ENCODE peak calls at places on chromosomes 4 and X, in ten cellular contexts. One of them, this sample, is unnamed.

GRCh38 chr4:109169160-109169559 is 133.3 kb downstream of the COL25A1 start:
- DNase-seq in stimulated activated CD4-positive, alpha-beta T cell treated with anti-CD3 and anti-CD28 coated beads, TNF-alpha, amount 100 ng/mL, for 1 hour: no peak
- DNase-seq in activated T-helper 1 cell treated with anti-CD3 and anti-CD28 coated beads, Interleukin-2, amount 50 U/mL, for 16 hours: no peak
- DNase-seq in activated naive CD8-positive, alpha-beta T cell treated with anti-CD3 and anti-CD28 coated beads, Interleukin-2, amount 50 U/mL, for 16 hours: no peak
- DNase-seq in A549: no peak
- DNase-seq in brain microvascular endothelial cell: no peak
- DNase-seq in NCI-H1694 treated with DMSO at 0.1 percent for 48 hours: no peak
- DNase-seq in upper lobe of right lung: no peak
- DNase-seq in NCI-H345: no peak
- DNase-seq in tibial artery: no peak
- DNase-seq in this sample: no peak

GRCh38 chrX:37454537-37455285 is 105.5 kb downstream of the PRRG1 start:
- DNase-seq in tibial artery: no peak
- DNase-seq in NCI-H345: no peak
- DNase-seq in NCI-H1694 treated with DMSO at 0.1 percent for 48 hours: no peak
- DNase-seq in brain microvascular endothelial cell: peak; percentile 11
- DNase-seq in activated T-helper 1 cell treated with anti-CD3 and anti-CD28 coated beads, Interleukin-2, amount 50 U/mL, for 16 hours: no peak
- DNase-seq in A549: peak; percentile 33
- DNase-seq in activated naive CD8-positive, alpha-beta T cell treated with anti-CD3 and anti-CD28 coated beads, Interleukin-2, amount 50 U/mL, for 16 hours: no peak
- DNase-seq in upper lobe of right lung: no peak
- DNase-seq in stimulated activated CD4-positive, alpha-beta T cell treated with anti-CD3 and anti-CD28 coated beads, TNF-alpha, amount 100 ng/mL, for 1 hour: no peak
- DNase-seq in this sample: no peak

GRCh38 chr4:84035568-84035967 is 463.5 kb downstream of the NKX6-1 start:
- DNase-seq in A549: no peak
- DNase-seq in NCI-H1694 treated with DMSO at 0.1 percent for 48 hours: no peak
- DNase-seq in stimulated activated CD4-positive, alpha-beta T cell treated with anti-CD3 and anti-CD28 coated beads, TNF-alpha, amount 100 ng/mL, for 1 hour: no peak
- DNase-seq in activated naive CD8-positive, alpha-beta T cell treated with anti-CD3 and anti-CD28 coated beads, Interleukin-2, amount 50 U/mL, for 16 hours: no peak
- DNase-seq in brain microvascular endothelial cell: no peak
- DNase-seq in NCI-H345: no peak
- DNase-seq in activated T-helper 1 cell treated with anti-CD3 and anti-CD28 coated beads, Interleukin-2, amount 50 U/mL, for 16 hours: no peak
- DNase-seq in upper lobe of right lung: no peak
- DNase-seq in tibial artery: no peak
- DNase-seq in this sample: no peak

GRCh38 chrX:119981286-119982070 is 37.9 kb upstream of the NKAP start:
- DNase-seq in NCI-H345: peak; percentile 28
- DNase-seq in brain microvascular endothelial cell: peak; percentile 9
- DNase-seq in NCI-H1694 treated with DMSO at 0.1 percent for 48 hours: peak; percentile 22
- DNase-seq in tibial artery: no peak
- DNase-seq in activated T-helper 1 cell treated with anti-CD3 and anti-CD28 coated beads, Interleukin-2, amount 50 U/mL, for 16 hours: no peak
- DNase-seq in upper lobe of right lung: no peak
- DNase-seq in stimulated activated CD4-positive, alpha-beta T cell treated with anti-CD3 and anti-CD28 coated beads, TNF-alpha, amount 100 ng/mL, for 1 hour: no peak
- DNase-seq in activated naive CD8-positive, alpha-beta T cell treated with anti-CD3 and anti-CD28 coated beads, Interleukin-2, amount 50 U/mL, for 16 hours: no peak
- DNase-seq in A549: peak; percentile 47
- DNase-seq in this sample: no peak

GRCh38 chr4:3112979-3113469 is 38.5 kb downstream of the HTT start:
- DNase-seq in tibial artery: no peak
- DNase-seq in stimulated activated CD4-positive, alpha-beta T cell treated with anti-CD3 and anti-CD28 coated beads, TNF-alpha, amount 100 ng/mL, for 1 hour: no peak
- DNase-seq in A549: no peak
- DNase-seq in upper lobe of right lung: no peak
- DNase-seq in activated T-helper 1 cell treated with anti-CD3 and anti-CD28 coated beads, Interleukin-2, amount 50 U/mL, for 16 hours: no peak
- DNase-seq in brain microvascular endothelial cell: no peak
- DNase-seq in NCI-H345: no peak
- DNase-seq in NCI-H1694 treated with DMSO at 0.1 percent for 48 hours: no peak
- DNase-seq in activated naive CD8-positive, alpha-beta T cell treated with anti-CD3 and anti-CD28 coated beads, Interleukin-2, amount 50 U/mL, for 16 hours: no peak
- DNase-seq in this sample: no peak

GRCh38 chrX:24341795-24342194 is 18.6 kb upstream of the SUPT20HL1 start:
- DNase-seq in NCI-H345: no peak
- DNase-seq in brain microvascular endothelial cell: peak; percentile 60
- DNase-seq in upper lobe of right lung: no peak
- DNase-seq in stimulated activated CD4-positive, alpha-beta T cell treated with anti-CD3 and anti-CD28 coated beads, TNF-alpha, amount 100 ng/mL, for 1 hour: no peak
- DNase-seq in activated naive CD8-positive, alpha-beta T cell treated with anti-CD3 and anti-CD28 coated beads, Interleukin-2, amount 50 U/mL, for 16 hours: no peak
- DNase-seq in tibial artery: no peak
- DNase-seq in A549: no peak
- DNase-seq in NCI-H1694 treated with DMSO at 0.1 percent for 48 hours: no peak
- DNase-seq in activated T-helper 1 cell treated with anti-CD3 and anti-CD28 coated beads, Interleukin-2, amount 50 U/mL, for 16 hours: no peak
- DNase-seq in this sample: no peak

GRCh38 chrX:18897611-18898010 is 86.3 kb downstream of the PHKA2 start:
- DNase-seq in NCI-H1694 treated with DMSO at 0.1 percent for 48 hours: no peak
- DNase-seq in activated naive CD8-positive, alpha-beta T cell treated with anti-CD3 and anti-CD28 coated beads, Interleukin-2, amount 50 U/mL, for 16 hours: no peak
- DNase-seq in activated T-helper 1 cell treated with anti-CD3 and anti-CD28 coated beads, Interleukin-2, amount 50 U/mL, for 16 hours: no peak
- DNase-seq in A549: no peak
- DNase-seq in NCI-H345: no peak
- DNase-seq in upper lobe of right lung: no peak
- DNase-seq in stimulated activated CD4-positive, alpha-beta T cell treated with anti-CD3 and anti-CD28 coated beads, TNF-alpha, amount 100 ng/mL, for 1 hour: no peak
- DNase-seq in tibial artery: no peak
- DNase-seq in brain microvascular endothelial cell: no peak
- DNase-seq in this sample: no peak

GRCh38 chrX:119880552-119881437 is 9.2 kb downstream of the NDUFA1 start:
- DNase-seq in activated naive CD8-positive, alpha-beta T cell treated with anti-CD3 and anti-CD28 coated beads, Interleukin-2, amount 50 U/mL, for 16 hours: no peak
- DNase-seq in tibial artery: no peak
- DNase-seq in activated T-helper 1 cell treated with anti-CD3 and anti-CD28 coated beads, Interleukin-2, amount 50 U/mL, for 16 hours: no peak
- DNase-seq in A549: peak; percentile 70
- DNase-seq in NCI-H1694 treated with DMSO at 0.1 percent for 48 hours: peak; percentile 44
- DNase-seq in NCI-H345: peak; percentile 27
- DNase-seq in stimulated activated CD4-positive, alpha-beta T cell treated with anti-CD3 and anti-CD28 coated beads, TNF-alpha, amount 100 ng/mL, for 1 hour: no peak
- DNase-seq in upper lobe of right lung: no peak
- DNase-seq in brain microvascular endothelial cell: peak; percentile 55
- DNase-seq in this sample: no peak

GRCh38 chr4:30495261-30496050 is 224.7 kb upstream of the PCDH7 start:
- DNase-seq in A549: no peak
- DNase-seq in activated T-helper 1 cell treated with anti-CD3 and anti-CD28 coated beads, Interleukin-2, amount 50 U/mL, for 16 hours: no peak
- DNase-seq in NCI-H345: no peak
- DNase-seq in NCI-H1694 treated with DMSO at 0.1 percent for 48 hours: no peak
- DNase-seq in activated naive CD8-positive, alpha-beta T cell treated with anti-CD3 and anti-CD28 coated beads, Interleukin-2, amount 50 U/mL, for 16 hours: no peak
- DNase-seq in tibial artery: no peak
- DNase-seq in upper lobe of right lung: no peak
- DNase-seq in brain microvascular endothelial cell: no peak
- DNase-seq in stimulated activated CD4-positive, alpha-beta T cell treated with anti-CD3 and anti-CD28 coated beads, TNF-alpha, amount 100 ng/mL, for 1 hour: no peak
- DNase-seq in this sample: no peak

GRCh38 chrX:44264936-44265335 is 78.5 kb downstream of the EFHC2 start:
- DNase-seq in brain microvascular endothelial cell: no peak
- DNase-seq in NCI-H345: no peak
- DNase-seq in activated naive CD8-positive, alpha-beta T cell treated with anti-CD3 and anti-CD28 coated beads, Interleukin-2, amount 50 U/mL, for 16 hours: no peak
- DNase-seq in upper lobe of right lung: no peak
- DNase-seq in NCI-H1694 treated with DMSO at 0.1 percent for 48 hours: no peak
- DNase-seq in stimulated activated CD4-positive, alpha-beta T cell treated with anti-CD3 and anti-CD28 coated beads, TNF-alpha, amount 100 ng/mL, for 1 hour: no peak
- DNase-seq in activated T-helper 1 cell treated with anti-CD3 and anti-CD28 coated beads, Interleukin-2, amount 50 U/mL, for 16 hours: no peak
- DNase-seq in tibial artery: no peak
- DNase-seq in A549: no peak
- DNase-seq in this sample: no peak

GRCh38 chr4:62018537-62018936 is 818.4 kb downstream of the ADGRL3 start:
- DNase-seq in brain microvascular endothelial cell: no peak
- DNase-seq in activated T-helper 1 cell treated with anti-CD3 and anti-CD28 coated beads, Interleukin-2, amount 50 U/mL, for 16 hours: no peak
- DNase-seq in NCI-H345: no peak
- DNase-seq in upper lobe of right lung: no peak
- DNase-seq in A549: no peak
- DNase-seq in stimulated activated CD4-positive, alpha-beta T cell treated with anti-CD3 and anti-CD28 coated beads, TNF-alpha, amount 100 ng/mL, for 1 hour: no peak
- DNase-seq in NCI-H1694 treated with DMSO at 0.1 percent for 48 hours: no peak
- DNase-seq in activated naive CD8-positive, alpha-beta T cell treated with anti-CD3 and anti-CD28 coated beads, Interleukin-2, amount 50 U/mL, for 16 hours: no peak
- DNase-seq in tibial artery: no peak
- DNase-seq in this sample: no peak

GRCh38 chr4:130722370-130722769 is 1626.4 kb downstream of the C4orf33 start:
- DNase-seq in activated naive CD8-positive, alpha-beta T cell treated with anti-CD3 and anti-CD28 coated beads, Interleukin-2, amount 50 U/mL, for 16 hours: no peak
- DNase-seq in A549: peak; percentile 6
- DNase-seq in activated T-helper 1 cell treated with anti-CD3 and anti-CD28 coated beads, Interleukin-2, amount 50 U/mL, for 16 hours: no peak
- DNase-seq in brain microvascular endothelial cell: no peak
- DNase-seq in tibial artery: no peak
- DNase-seq in stimulated activated CD4-positive, alpha-beta T cell treated with anti-CD3 and anti-CD28 coated beads, TNF-alpha, amount 100 ng/mL, for 1 hour: no peak
- DNase-seq in upper lobe of right lung: no peak
- DNase-seq in NCI-H345: no peak
- DNase-seq in NCI-H1694 treated with DMSO at 0.1 percent for 48 hours: no peak
- DNase-seq in this sample: no peak

GRCh38 chrX:38513087-38513742 is 48.1 kb upstream of the TSPAN7 start:
- DNase-seq in activated T-helper 1 cell treated with anti-CD3 and anti-CD28 coated beads, Interleukin-2, amount 50 U/mL, for 16 hours: no peak
- DNase-seq in stimulated activated CD4-positive, alpha-beta T cell treated with anti-CD3 and anti-CD28 coated beads, TNF-alpha, amount 100 ng/mL, for 1 hour: no peak
- DNase-seq in tibial artery: no peak
- DNase-seq in NCI-H345: no peak
- DNase-seq in NCI-H1694 treated with DMSO at 0.1 percent for 48 hours: peak; percentile 85
- DNase-seq in upper lobe of right lung: no peak
- DNase-seq in A549: peak; percentile 3
- DNase-seq in brain microvascular endothelial cell: no peak
- DNase-seq in activated naive CD8-positive, alpha-beta T cell treated with anti-CD3 and anti-CD28 coated beads, Interleukin-2, amount 50 U/mL, for 16 hours: no peak
- DNase-seq in this sample: no peak

GRCh38 chrX:11791090-11791489 is 33.1 kb downstream of the MSL3 start:
- DNase-seq in activated naive CD8-positive, alpha-beta T cell treated with anti-CD3 and anti-CD28 coated beads, Interleukin-2, amount 50 U/mL, for 16 hours: no peak
- DNase-seq in activated T-helper 1 cell treated with anti-CD3 and anti-CD28 coated beads, Interleukin-2, amount 50 U/mL, for 16 hours: no peak
- DNase-seq in brain microvascular endothelial cell: no peak
- DNase-seq in A549: peak; percentile 6
- DNase-seq in upper lobe of right lung: no peak
- DNase-seq in NCI-H345: no peak
- DNase-seq in stimulated activated CD4-positive, alpha-beta T cell treated with anti-CD3 and anti-CD28 coated beads, TNF-alpha, amount 100 ng/mL, for 1 hour: no peak
- DNase-seq in NCI-H1694 treated with DMSO at 0.1 percent for 48 hours: no peak
- DNase-seq in tibial artery: no peak
- DNase-seq in this sample: no peak

GRCh38 chr4:172578712-172579111 is 589.9 kb upstream of the GALNT7 start:
- DNase-seq in upper lobe of right lung: no peak
- DNase-seq in tibial artery: no peak
- DNase-seq in brain microvascular endothelial cell: no peak
- DNase-seq in activated naive CD8-positive, alpha-beta T cell treated with anti-CD3 and anti-CD28 coated beads, Interleukin-2, amount 50 U/mL, for 16 hours: no peak
- DNase-seq in stimulated activated CD4-positive, alpha-beta T cell treated with anti-CD3 and anti-CD28 coated beads, TNF-alpha, amount 100 ng/mL, for 1 hour: no peak
- DNase-seq in A549: no peak
- DNase-seq in NCI-H1694 treated with DMSO at 0.1 percent for 48 hours: no peak
- DNase-seq in NCI-H345: no peak
- DNase-seq in activated T-helper 1 cell treated with anti-CD3 and anti-CD28 coated beads, Interleukin-2, amount 50 U/mL, for 16 hours: no peak
- DNase-seq in this sample: no peak

GRCh38 chr4:766152-766515 is 59.8 kb downstream of the CPLX1 start:
- DNase-seq in brain microvascular endothelial cell: peak; percentile 46
- DNase-seq in NCI-H1694 treated with DMSO at 0.1 percent for 48 hours: no peak
- DNase-seq in upper lobe of right lung: no peak
- DNase-seq in stimulated activated CD4-positive, alpha-beta T cell treated with anti-CD3 and anti-CD28 coated beads, TNF-alpha, amount 100 ng/mL, for 1 hour: no peak
- DNase-seq in A549: peak; percentile 29
- DNase-seq in tibial artery: no peak
- DNase-seq in activated naive CD8-positive, alpha-beta T cell treated with anti-CD3 and anti-CD28 coated beads, Interleukin-2, amount 50 U/mL, for 16 hours: no peak
- DNase-seq in NCI-H345: no peak
- DNase-seq in activated T-helper 1 cell treated with anti-CD3 and anti-CD28 coated beads, Interleukin-2, amount 50 U/mL, for 16 hours: no peak
- DNase-seq in this sample: no peak

GRCh38 chrX:40156472-40157227 is 58.9 kb upstream of the BCOR start:
- DNase-seq in activated T-helper 1 cell treated with anti-CD3 and anti-CD28 coated beads, Interleukin-2, amount 50 U/mL, for 16 hours: no peak
- DNase-seq in activated naive CD8-positive, alpha-beta T cell treated with anti-CD3 and anti-CD28 coated beads, Interleukin-2, amount 50 U/mL, for 16 hours: no peak
- DNase-seq in A549: no peak
- DNase-seq in brain microvascular endothelial cell: no peak
- DNase-seq in stimulated activated CD4-positive, alpha-beta T cell treated with anti-CD3 and anti-CD28 coated beads, TNF-alpha, amount 100 ng/mL, for 1 hour: no peak
- DNase-seq in NCI-H345: no peak
- DNase-seq in upper lobe of right lung: no peak
- DNase-seq in tibial artery: no peak
- DNase-seq in NCI-H1694 treated with DMSO at 0.1 percent for 48 hours: no peak
- DNase-seq in this sample: no peak

GRCh38 chrX:57044226-57044625 is 48.9 kb upstream of the SPIN3 start:
- DNase-seq in stimulated activated CD4-positive, alpha-beta T cell treated with anti-CD3 and anti-CD28 coated beads, TNF-alpha, amount 100 ng/mL, for 1 hour: no peak
- DNase-seq in activated naive CD8-positive, alpha-beta T cell treated with anti-CD3 and anti-CD28 coated beads, Interleukin-2, amount 50 U/mL, for 16 hours: no peak
- DNase-seq in activated T-helper 1 cell treated with anti-CD3 and anti-CD28 coated beads, Interleukin-2, amount 50 U/mL, for 16 hours: no peak
- DNase-seq in NCI-H345: no peak
- DNase-seq in tibial artery: no peak
- DNase-seq in upper lobe of right lung: no peak
- DNase-seq in A549: no peak
- DNase-seq in NCI-H1694 treated with DMSO at 0.1 percent for 48 hours: no peak
- DNase-seq in brain microvascular endothelial cell: no peak
- DNase-seq in this sample: no peak